ENCODE peak calls at places on chromosomes 13 and 19, in nine cellular contexts. I is body of pancreas, Y is left lung, L is right lobe of liver, R is fibroblast of lung, C is MCF 10A, T is coronary artery, P is foreskin fibroblast, Q is epithelial cell of esophagus. F is an unnamed sample.

GRCh38 chr19:43809762-43810696 is 7.8 kb upstream of the LYPD5 start:
- DNase-seq in I (no peak), Y (no peak), L (no peak), R (peak), C (peak), T (no peak), P (peak), Q (peak), F (no peak)

GRCh38 chr13:109390391-109390790 is 396.0 kb downstream of the IRS2 start:
- DNase-seq in I (no peak), Y (no peak), L (no peak), R (no peak), C (no peak), T (no peak), P (no peak), Q (peak), F (no peak)

GRCh38 chr13:110493161-110493593 is 68.3 kb downstream of the RAB20 start:
- DNase-seq in I (no peak), Y (no peak), L (no peak), R (no peak), C (no peak), T (no peak), P (no peak), Q (no peak), F (no peak)

GRCh38 chr13:100541882-100542545 is 46.6 kb downstream of the GGACT start:
- DNase-seq in I (no peak), Y (no peak), L (no peak), R (no peak), C (no peak), T (peak), P (no peak), Q (peak), F (no peak)

GRCh38 chr19:15282311-15282705 is 50.0 kb downstream of the BRD4 start:
- DNase-seq in I (no peak), Y (no peak), L (no peak), R (no peak), C (peak), T (no peak), P (no peak), Q (peak), F (no peak)

GRCh38 chr13:87234981-87235380 is 436.2 kb upstream of the SLITRK5 start:
- DNase-seq in I (no peak), Y (no peak), L (no peak), R (peak), C (peak), T (no peak), P (no peak), Q (no peak), F (no peak)

GRCh38 chr13:35879111-35879510 is 252.1 kb downstream of the DCLK1 start:
- DNase-seq in I (no peak), Y (no peak), L (no peak), R (no peak), C (no peak), T (no peak), P (no peak), Q (no peak), F (no peak)

GRCh38 chr19:19670070-19670551 is 1.5 kb downstream of the ZNF101 start:
- DNase-seq in I (no peak), Y (no peak), L (no peak), R (no peak), C (no peak), T (no peak), P (no peak), Q (peak), F (no peak)

GRCh38 chr19:8515317-8515716 is 1.4 kb upstream of the ZNF414 start:
- DNase-seq in I (no peak), Y (no peak), L (no peak), R (no peak), C (no peak), T (no peak), P (no peak), Q (no peak), F (peak)

GRCh38 chr19:1373042-1373533 is 10.6 kb upstream of the NDUFS7 start:
- DNase-seq in I (no peak), Y (no peak), L (no peak), R (no peak), C (no peak), T (no peak), P (no peak), Q (no peak), F (no peak)

GRCh38 chr19:44882063-44882462 is 9.0 kb upstream of the TOMM40 start:
- DNase-seq in I (no peak), Y (no peak), L (no peak), R (no peak), C (no peak), T (no peak), P (no peak), Q (no peak), F (no peak)

GRCh38 chr19:1213391-1214286 is 8.1 kb downstream of the STK11 start:
- DNase-seq in I (peak), Y (peak), L (peak), R (peak), C (peak), T (peak), P (peak), Q (peak), F (peak)

GRCh38 chr19:15468675-15469512 is 4.5 kb upstream of the RASAL3 start:
- DNase-seq in I (no peak), Y (no peak), L (peak), R (no peak), C (no peak), T (no peak), P (no peak), Q (no peak), F (peak)

GRCh38 chr19:39696418-39696817 is 7.9 kb upstream of the LGALS14 start:
- DNase-seq in I (no peak), Y (no peak), L (no peak), R (no peak), C (peak), T (no peak), P (no peak), Q (peak), F (no peak)

GRCh38 chr19:51391073-51391611 is 751 bp upstream of the C19orf84 start:
- DNase-seq in I (no peak), Y (no peak), L (no peak), R (no peak), C (no peak), T (no peak), P (no peak), Q (no peak), F (no peak)

GRCh38 chr19:40461669-40462221 is 3.8 kb downstream of the BLVRB start:
- DNase-seq in I (peak), Y (peak), L (peak), R (no peak), C (no peak), T (no peak), P (no peak), Q (no peak), F (peak)

GRCh38 chr13:95301947-95302386 is 716 bp upstream of the ABCC4 start:
- DNase-seq in I (no peak), Y (no peak), L (no peak), R (peak), C (no peak), T (no peak), P (no peak), Q (no peak), F (no peak)

GRCh38 chr19:9941236-9941635 is 4.9 kb upstream of the OLFM2 start:
- DNase-seq in I (no peak), Y (no peak), L (no peak), R (no peak), C (no peak), T (no peak), P (peak), Q (no peak), F (no peak)

GRCh38 chr19:9947441-9947840 is 11.1 kb upstream of the OLFM2 start:
- DNase-seq in I (no peak), Y (no peak), L (no peak), R (no peak), C (no peak), T (no peak), P (no peak), Q (no peak), F (no peak)

GRCh38 chr19:9943744-9944143 is 7.4 kb upstream of the OLFM2 start:
- DNase-seq in I (no peak), Y (no peak), L (no peak), R (no peak), C (no peak), T (no peak), P (no peak), Q (no peak), F (no peak)

GRCh38 chr19:9941646-9942045 is 5.3 kb upstream of the OLFM2 start:
- DNase-seq in I (no peak), Y (no peak), L (no peak), R (no peak), C (no peak), T (no peak), P (no peak), Q (no peak), F (no peak)

DNA sequence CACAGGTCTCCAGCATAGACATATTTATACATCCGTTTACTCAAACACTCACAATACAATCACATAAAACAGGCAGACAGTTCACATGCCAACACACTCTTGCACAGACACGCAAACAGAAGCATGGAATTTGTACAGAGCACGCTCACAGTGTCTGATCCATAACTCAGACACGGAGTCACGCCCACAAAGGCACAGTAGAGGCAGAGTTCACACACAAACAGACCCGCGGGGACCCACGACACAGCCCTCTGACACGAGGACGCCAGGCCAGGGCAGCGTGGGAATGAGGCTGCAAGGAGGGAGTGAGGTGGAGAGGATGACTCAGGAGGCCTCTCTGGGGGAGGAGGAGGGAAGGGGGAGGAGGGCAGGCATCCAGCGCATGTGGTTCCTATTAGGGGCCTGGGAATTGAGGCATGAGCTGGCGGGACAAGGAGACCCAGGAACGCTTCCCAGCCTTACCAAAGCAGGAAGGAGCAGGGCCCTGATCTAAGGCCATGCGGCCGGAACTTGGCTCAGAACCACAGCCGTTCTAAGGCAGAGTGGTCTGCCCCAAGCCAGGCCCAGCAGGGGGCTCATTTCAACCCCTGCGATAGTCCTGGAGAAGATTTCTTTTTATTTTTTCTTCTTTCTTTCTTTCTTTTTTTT is 9.1 kb upstream of the OLFM2 start:
- DNase-seq in I (peak), Y (peak), L (peak), R (peak), C (peak), T (peak), P (peak), Q (peak), F (peak)
- TF ChIP-seq CTCF in I (no peak), Y (no peak), L (no peak), R (peak), C (no peak), T (no peak), P (peak), Q (no peak), F (no peak)

GRCh38 chr13:112392719-112393118 is 16.6 kb downstream of the SPACA7 start:
- DNase-seq in I (no peak), Y (no peak), L (no peak), R (no peak), C (no peak), T (no peak), P (no peak), Q (no peak), F (no peak)
- TF ChIP-seq CTCF in I (no peak), Y (no peak), L (no peak), R (no peak), C (no peak), T (no peak), P (no peak), Q (no peak), F (no peak)

GRCh38 chr13:84844473-84844872 is 954.7 kb downstream of the SLITRK6 start:
- DNase-seq in I (no peak), Y (no peak), L (no peak), R (peak), C (peak), T (no peak), P (no peak), Q (peak), F (no peak)
- TF ChIP-seq CTCF in I (no peak), Y (no peak), L (peak), R (no peak), C (peak), T (no peak), P (peak), Q (peak), F (no peak)

GRCh38 chr19:3251229-3251628 is 26.8 kb downstream of the CELF5 start:
- DNase-seq in I (no peak), Y (no peak), L (no peak), R (no peak), C (no peak), T (no peak), P (no peak), Q (no peak), F (no peak)

GRCh38 chr19:3252650-3253049 is 28.2 kb downstream of the CELF5 start:
- DNase-seq in I (no peak), Y (no peak), L (no peak), R (no peak), C (no peak), T (no peak), P (no peak), Q (no peak), F (no peak)

GRCh38 chr19:3250675-3251074 is 26.2 kb downstream of the CELF5 start:
- DNase-seq in I (peak), Y (no peak), L (no peak), R (no peak), C (peak), T (no peak), P (no peak), Q (peak), F (no peak)

GRCh38 chr19:3254520-3254919 is 30.1 kb downstream of the CELF5 start:
- DNase-seq in I (no peak), Y (no peak), L (no peak), R (no peak), C (no peak), T (no peak), P (no peak), Q (no peak), F (no peak)

GRCh38 chr19:3253270-3253669 is 28.8 kb downstream of the CELF5 start:
- DNase-seq in I (no peak), Y (no peak), L (no peak), R (no peak), C (no peak), T (no peak), P (no peak), Q (no peak), F (no peak)
- TF ChIP-seq CTCF in I (no peak), Y (no peak), L (no peak), R (no peak), C (no peak), T (no peak), P (no peak), Q (no peak), F (no peak)

GRCh38 chr19:17156947-17157302 is 58.2 kb upstream of the USE1 start:
- DNase-seq in I (peak), Y (peak), L (peak), R (no peak), C (no peak), T (no peak), P (no peak), Q (no peak), F (no peak)
- TF ChIP-seq CTCF in I (no peak), Y (no peak), L (no peak), R (no peak), C (no peak), T (no peak), P (no peak), Q (no peak), F (no peak)

GRCh38 chr19:11451327-11451941 is 16.0 kb downstream of the PRKCSH start:
- DNase-seq in I (no peak), Y (no peak), L (no peak), R (no peak), C (no peak), T (no peak), P (no peak), Q (no peak), F (no peak)

GRCh38 chr19:11453468-11454341 is 18.3 kb downstream of the PRKCSH start:
- DNase-seq in I (no peak), Y (no peak), L (no peak), R (no peak), C (no peak), T (no peak), P (no peak), Q (no peak), F (no peak)

GRCh38 chr19:11450570-11451326 is 15.3 kb downstream of the PRKCSH start:
- DNase-seq in I (no peak), Y (no peak), L (no peak), R (no peak), C (no peak), T (no peak), P (no peak), Q (no peak), F (no peak)

GRCh38 chr19:11451942-11452813 is 16.7 kb downstream of the PRKCSH start:
- DNase-seq in I (no peak), Y (no peak), L (no peak), R (no peak), C (no peak), T (no peak), P (no peak), Q (no peak), F (no peak)

GRCh38 chr19:11452814-11453335 is 17.4 kb downstream of the PRKCSH start:
- DNase-seq in I (no peak), Y (no peak), L (no peak), R (no peak), C (no peak), T (no peak), P (no peak), Q (no peak), F (no peak)
- TF ChIP-seq CTCF in I (no peak), Y (no peak), L (no peak), R (no peak), C (no peak), T (no peak), P (no peak), Q (no peak), F (no peak)

GRCh38 chr19:29875931-29876330 is 64.1 kb downstream of the CCNE1 start:
- DNase-seq in I (no peak), Y (no peak), L (no peak), R (no peak), C (no peak), T (no peak), P (no peak), Q (no peak), F (no peak)

GRCh38 chr19:29876414-29876813 is 64.6 kb downstream of the CCNE1 start:
- DNase-seq in I (no peak), Y (no peak), L (no peak), R (no peak), C (no peak), T (no peak), P (no peak), Q (no peak), F (no peak)

GRCh38 chr19:29873024-29873800 is 61.4 kb downstream of the CCNE1 start:
- DNase-seq in I (peak), Y (peak), L (peak), R (peak), C (peak), T (no peak), P (no peak), Q (peak), F (peak)

GRCh38 chr19:29872224-29872731 is 60.5 kb downstream of the CCNE1 start:
- DNase-seq in I (no peak), Y (no peak), L (no peak), R (peak), C (no peak), T (no peak), P (peak), Q (peak), F (peak)

DNA sequence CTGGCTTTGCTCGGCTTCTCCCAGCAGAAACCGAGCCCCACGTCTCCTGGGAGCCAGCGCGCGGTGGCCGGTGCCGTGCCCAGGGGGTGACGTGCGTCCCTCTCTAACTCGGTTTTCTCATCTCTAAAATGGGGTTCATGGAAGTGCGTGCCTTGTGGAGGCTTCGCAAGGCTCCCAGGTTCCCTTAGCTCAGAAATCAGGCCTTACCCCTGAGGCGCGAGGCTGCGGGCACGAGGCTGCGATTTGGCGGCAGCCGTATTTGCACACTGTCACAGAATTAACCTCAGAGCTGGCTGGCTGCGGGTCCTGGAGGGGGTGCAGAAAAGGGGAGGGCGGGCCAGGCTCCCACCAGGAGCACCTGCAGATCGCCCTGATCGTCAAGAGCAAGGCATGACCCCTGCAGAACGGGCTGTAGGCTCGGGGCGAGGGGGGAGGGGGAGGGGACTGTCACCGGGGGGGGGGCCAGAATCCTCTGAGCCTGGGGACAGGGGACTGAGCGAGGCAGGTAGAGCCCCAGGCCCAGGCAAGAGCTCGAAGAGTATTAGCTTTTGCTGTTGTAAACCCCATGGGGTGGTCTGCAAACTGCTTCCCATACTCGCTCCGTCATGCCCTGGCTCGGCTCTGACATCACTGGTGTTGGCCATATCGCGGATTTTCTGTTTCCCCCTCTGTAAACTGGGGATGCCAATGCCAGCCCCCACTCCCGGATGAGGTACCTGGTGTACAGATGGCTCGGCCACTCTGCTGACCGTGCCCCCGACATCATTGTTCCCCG is 62.2 kb downstream of the CCNE1 start:
- DNase-seq in I (no peak), Y (no peak), L (no peak), R (no peak), C (no peak), T (no peak), P (no peak), Q (no peak), F (no peak)
- TF ChIP-seq CTCF in I (no peak), Y (no peak), L (no peak), R (no peak), C (no peak), T (no peak), P (no peak), Q (no peak), F (no peak)

DNA sequence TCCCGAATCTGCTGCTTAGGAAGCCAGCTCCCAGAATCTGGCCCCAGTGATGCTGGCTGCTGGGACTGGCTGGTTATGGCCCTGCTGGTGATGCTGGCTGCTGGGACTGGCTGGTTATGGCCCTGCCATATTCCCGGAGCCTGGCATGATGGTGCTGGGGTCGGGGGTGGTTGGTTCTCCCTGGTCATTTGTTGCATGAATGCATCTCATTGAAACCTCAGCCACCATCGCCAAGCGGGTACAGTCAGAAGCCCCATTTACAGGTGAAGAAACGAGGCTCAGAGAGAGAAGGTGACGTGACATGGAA is 2.1 kb downstream of the PGLYRP1 start:
- DNase-seq in I (no peak), Y (peak), L (no peak), R (no peak), C (no peak), T (no peak), P (no peak), Q (no peak), F (no peak)
- TF ChIP-seq CTCF in I (no peak), Y (no peak), L (no peak), R (no peak), C (no peak), T (no peak), P (no peak), Q (no peak), F (no peak)